ENCODE peak calls at places on chromosomes 11 and 22, in five cellular contexts. Z is mucosa of descending colon, C is astrocyte of the spinal cord, G is HFF-Myc, N is cardiac muscle cell. X is an unnamed sample.

GRCh38 chr22:35961480-35961902 is 67.1 kb downstream of the RBFOX2 start:
- DNase-seq in Z (no peak), C (peak), G (peak), N (peak), X (no peak)

GRCh38 chr11:68146010-68146540 is 24.9 kb upstream of the CHKA start:
- DNase-seq in Z (peak), C (no peak), G (no peak), N (no peak), X (no peak)

GRCh38 chr22:27992294-27993165 is 73.5 kb upstream of the PITPNB start:
- DNase-seq in Z (no peak), C (no peak), G (no peak), N (no peak), X (no peak)

GRCh38 chr11:73140213-73141030 is 1.7 kb downstream of the FCHSD2 start:
- DNase-seq in Z (peak), C (peak), G (no peak), N (peak), X (no peak)

GRCh38 chr11:116825434-116825833 is 2.3 kb upstream of the APOA4 start:
- DNase-seq in Z (no peak), C (no peak), G (no peak), N (no peak), X (no peak)

GRCh38 chr11:73294604-73295003 is 13.5 kb upstream of the ARHGEF17 start:
- DNase-seq in Z (no peak), C (no peak), G (no peak), N (no peak), X (no peak)

GRCh38 chr11:60984149-60984548 is 12.7 kb downstream of the CD6 start:
- DNase-seq in Z (no peak), C (no peak), G (no peak), N (no peak), X (no peak)

GRCh38 chr11:78986305-78986704 is 411.6 kb upstream of the NARS2 start:
- DNase-seq in Z (no peak), C (no peak), G (no peak), N (no peak), X (no peak)

GRCh38 chr22:39567135-39567946 is 3.2 kb upstream of the CACNA1I start:
- DNase-seq in Z (no peak), C (no peak), G (no peak), N (no peak), X (no peak)

GRCh38 chr11:119709638-119710346 is 19.2 kb downstream of the NECTIN1 start:
- DNase-seq in Z (no peak), C (peak), G (peak), N (peak), X (no peak)

GRCh38 chr11:84021291-84021690 is 735.1 kb upstream of the CCDC90B start:
- DNase-seq in Z (no peak), C (no peak), G (no peak), N (no peak), X (no peak)

GRCh38 chr11:134478611-134479010 is 66.6 kb upstream of the B3GAT1 start:
- DNase-seq in Z (no peak), C (no peak), G (no peak), N (no peak), X (no peak)

GRCh38 chr11:8028766-8029165 is 41.6 kb downstream of the EIF3F start:
- DNase-seq in Z (no peak), C (no peak), G (no peak), N (no peak), X (no peak)

GRCh38 chr11:45110562-45110961 is 35.9 kb upstream of the PRDM11 start:
- DNase-seq in Z (peak), C (peak), G (no peak), N (peak), X (peak)

GRCh38 chr11:125679397-125679796 is 1.2 kb downstream of the ACRV1 start:
- DNase-seq in Z (no peak), C (no peak), G (no peak), N (peak), X (no peak)

GRCh38 chr22:42891696-42892095 is 34.6 kb upstream of the ARFGAP3 start:
- DNase-seq in Z (no peak), C (no peak), G (no peak), N (no peak), X (no peak)

GRCh38 chr11:68010058-68011041 is at the start of gene ALDH3B1:
- DNase-seq in Z (peak), C (peak), G (peak), N (peak), X (peak)

GRCh38 chr22:45994516-45995404 is 17.8 kb upstream of the WNT7B start:
- DNase-seq in Z (peak), C (peak), G (no peak), N (peak), X (peak)
- TF ChIP-seq CTCF in Z (peak), C (peak), G (peak), N (peak), X (peak)

GRCh38 chr22:46115755-46116490 is 34.4 kb upstream of the PPARA start:
- DNase-seq in Z (no peak), C (no peak), G (no peak), N (no peak), X (no peak)

GRCh38 chr22:46113910-46114517 is 36.3 kb upstream of the PPARA start:
- DNase-seq in Z (no peak), C (no peak), G (no peak), N (no peak), X (no peak)

GRCh38 chr22:46113110-46113909 is 37.0 kb upstream of the PPARA start:
- DNase-seq in Z (no peak), C (no peak), G (no peak), N (no peak), X (no peak)

GRCh38 chr22:46115388-46115678 is 35.0 kb upstream of the PPARA start:
- DNase-seq in Z (no peak), C (no peak), G (no peak), N (no peak), X (no peak)

GRCh38 chr22:46114518-46115387 is 35.6 kb upstream of the PPARA start:
- DNase-seq in Z (no peak), C (no peak), G (no peak), N (no peak), X (no peak)
- TF ChIP-seq CTCF in Z (no peak), C (no peak), G (no peak), N (no peak), X (no peak)

GRCh38 chr11:30049214-30049613 is 32.4 kb upstream of the KCNA4 start:
- DNase-seq in Z (no peak), C (no peak), G (no peak), N (peak), X (no peak)
- TF ChIP-seq CTCF in Z (no peak), C (no peak), G (no peak), N (peak), X (no peak)

DNA sequence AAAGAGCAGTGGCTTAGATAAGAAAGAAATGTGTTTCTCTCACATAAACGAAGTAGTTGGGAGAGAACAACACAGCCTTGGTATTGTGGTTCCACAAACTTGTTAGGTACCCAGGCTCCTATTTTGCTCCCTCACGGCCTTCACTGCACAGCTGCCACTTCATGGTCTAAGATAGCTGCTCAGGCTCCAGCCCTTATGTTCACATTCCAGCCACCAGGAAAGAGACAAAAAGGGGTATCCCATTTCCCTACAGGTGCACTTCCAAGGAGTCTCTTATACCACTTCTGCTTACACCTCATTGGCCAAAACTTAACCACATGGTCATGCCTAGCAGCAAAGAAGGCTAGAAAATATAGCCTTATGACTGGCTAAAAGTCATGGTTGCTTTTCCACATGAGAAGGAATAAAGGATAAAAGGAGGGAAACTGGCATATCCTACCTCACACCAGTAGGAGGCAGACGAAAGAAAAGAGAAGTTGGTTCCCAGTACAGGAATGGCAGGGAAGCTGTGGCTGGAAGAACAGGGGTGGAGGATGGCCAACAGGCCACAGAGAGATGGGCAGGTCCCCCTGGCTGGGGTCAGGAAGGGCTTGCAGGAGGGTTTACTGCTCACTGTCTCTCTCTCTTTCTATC is 5.4 kb upstream of the HDHD5 start:
- DNase-seq in Z (no peak), C (no peak), G (no peak), N (no peak), X (no peak)
- TF ChIP-seq CTCF in Z (no peak), C (peak), G (peak), N (peak), X (peak)

DNA sequence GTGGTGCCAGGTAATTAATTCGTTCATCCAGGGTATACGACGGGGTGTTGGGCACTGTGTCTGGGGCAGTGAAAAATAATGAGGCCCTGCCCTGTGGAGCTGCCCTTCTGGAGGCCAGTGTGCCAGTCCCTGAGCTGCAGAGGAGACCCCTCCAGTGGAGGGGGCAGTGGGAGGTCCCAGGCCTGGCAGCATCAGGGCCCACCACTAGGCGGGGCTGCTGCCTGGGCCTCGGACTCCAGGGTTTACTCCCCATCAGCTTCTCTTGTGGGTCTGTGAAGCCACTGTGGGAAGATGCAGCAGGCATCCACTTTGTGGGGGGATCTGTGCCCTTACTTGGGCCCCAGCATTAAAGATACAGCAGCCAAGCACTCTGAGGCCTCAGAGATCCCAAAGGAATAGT is 17.4 kb upstream of the TMPRSS6 start:
- DNase-seq in Z (peak), C (no peak), G (no peak), N (no peak), X (no peak)
- TF ChIP-seq CTCF in Z (peak), C (peak), G (peak), N (peak), X (peak)

DNA sequence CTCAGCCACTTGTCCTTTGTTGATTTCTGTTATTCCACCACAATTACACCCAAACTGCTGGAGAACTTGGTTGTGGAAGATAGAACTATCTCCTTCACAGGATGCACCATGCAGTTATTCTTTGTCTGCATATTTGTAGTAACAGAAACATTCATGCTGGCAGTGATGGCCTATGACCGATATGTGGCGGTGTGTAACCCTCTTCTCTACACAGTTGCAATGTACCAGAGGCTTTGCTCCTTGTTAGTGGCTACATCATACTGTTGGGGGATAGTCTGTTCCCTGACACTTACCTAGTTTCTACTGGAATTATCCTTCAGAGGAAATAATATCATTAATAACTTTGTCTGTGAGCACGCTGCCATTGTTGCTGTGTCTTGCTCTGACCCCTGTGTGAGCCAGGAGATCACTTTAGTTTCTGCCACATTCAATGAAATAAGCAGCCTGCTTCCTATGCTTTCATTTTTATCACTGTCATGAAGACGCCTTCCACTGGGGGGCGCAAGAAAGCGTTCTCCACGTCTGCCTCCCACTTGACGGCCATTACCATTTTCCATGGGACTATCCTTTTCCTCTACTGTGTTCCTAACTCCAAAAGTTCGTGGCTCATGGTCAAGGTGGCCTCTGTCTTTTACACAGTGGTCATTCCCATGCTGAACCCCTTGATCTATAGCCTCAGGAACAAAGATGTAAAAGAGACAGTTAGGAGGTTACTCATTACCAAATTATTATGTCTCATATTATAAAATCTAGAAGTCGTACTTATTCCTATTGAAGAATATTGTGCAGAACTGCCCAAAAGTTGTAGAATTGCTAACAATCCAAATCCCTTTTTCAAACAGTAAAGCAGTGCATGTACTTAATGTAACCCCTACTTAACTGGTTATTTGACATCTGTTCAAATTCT is 53.2 kb downstream of the OR4C6 start:
- DNase-seq in Z (peak), C (no peak), G (no peak), N (no peak), X (no peak)
- TF ChIP-seq CTCF in Z (no peak), C (no peak), G (peak), N (no peak), X (no peak)

X was measured in progenitor cell of endocrine pancreas.